ENCODE peak calls at places on chromosomes 5 and 9, in nine cellular contexts. One of them, this sample, is unnamed.

GRCh38 chr5:177351392-177352329 is at the start of gene LMAN2:
- DNase-seq in NCI-H510A: peak
- DNase-seq in ACHN: peak
- DNase-seq in brain microvascular endothelial cell: peak
- DNase-seq in T follicular helper cell: peak
- DNase-seq in T-helper 22 cell: peak
- DNase-seq in IMR-90: peak
- DNase-seq in stimulated activated CD8-positive, alpha-beta memory T cell treated with anti-CD3 and anti-CD28 coated beads, Interleukin-15, amount 100 ng/mL, for 24 hours: peak
- DNase-seq in H9: peak
- DNase-seq in this sample: peak

GRCh38 chr5:144335561-144335960 is 164.9 kb downstream of the KCTD16 start:
- DNase-seq in stimulated activated CD8-positive, alpha-beta memory T cell treated with anti-CD3 and anti-CD28 coated beads, Interleukin-15, amount 100 ng/mL, for 24 hours: no peak
- DNase-seq in H9: no peak
- DNase-seq in IMR-90: no peak
- DNase-seq in NCI-H510A: peak
- DNase-seq in T follicular helper cell: no peak
- DNase-seq in T-helper 22 cell: no peak
- DNase-seq in ACHN: no peak
- DNase-seq in brain microvascular endothelial cell: no peak
- DNase-seq in this sample: no peak

GRCh38 chr5:171493646-171494393 is 74.4 kb downstream of the FGF18 start:
- DNase-seq in T follicular helper cell: no peak
- DNase-seq in brain microvascular endothelial cell: no peak
- DNase-seq in stimulated activated CD8-positive, alpha-beta memory T cell treated with anti-CD3 and anti-CD28 coated beads, Interleukin-15, amount 100 ng/mL, for 24 hours: no peak
- DNase-seq in ACHN: no peak
- DNase-seq in H9: no peak
- DNase-seq in T-helper 22 cell: no peak
- DNase-seq in NCI-H510A: no peak
- DNase-seq in IMR-90: no peak
- DNase-seq in this sample: no peak

GRCh38 chr5:115616492-115616891 is 9.3 kb downstream of the TMED7 start:
- DNase-seq in NCI-H510A: no peak
- DNase-seq in H9: no peak
- DNase-seq in T-helper 22 cell: no peak
- DNase-seq in stimulated activated CD8-positive, alpha-beta memory T cell treated with anti-CD3 and anti-CD28 coated beads, Interleukin-15, amount 100 ng/mL, for 24 hours: no peak
- DNase-seq in T follicular helper cell: no peak
- DNase-seq in brain microvascular endothelial cell: no peak
- DNase-seq in ACHN: no peak
- DNase-seq in IMR-90: no peak
- DNase-seq in this sample: no peak

GRCh38 chr9:107158321-107158720 is 124.8 kb upstream of the RAD23B start:
- DNase-seq in ACHN: peak
- DNase-seq in T-helper 22 cell: no peak
- DNase-seq in H9: peak
- DNase-seq in IMR-90: peak
- DNase-seq in brain microvascular endothelial cell: peak
- DNase-seq in T follicular helper cell: no peak
- DNase-seq in NCI-H510A: no peak
- DNase-seq in stimulated activated CD8-positive, alpha-beta memory T cell treated with anti-CD3 and anti-CD28 coated beads, Interleukin-15, amount 100 ng/mL, for 24 hours: no peak
- DNase-seq in this sample: peak

GRCh38 chr9:93567271-93567959 is 9.0 kb upstream of the PHF2 start:
- DNase-seq in NCI-H510A: peak
- DNase-seq in H9: no peak
- DNase-seq in ACHN: no peak
- DNase-seq in T-helper 22 cell: no peak
- DNase-seq in IMR-90: no peak
- DNase-seq in brain microvascular endothelial cell: no peak
- DNase-seq in stimulated activated CD8-positive, alpha-beta memory T cell treated with anti-CD3 and anti-CD28 coated beads, Interleukin-15, amount 100 ng/mL, for 24 hours: no peak
- DNase-seq in T follicular helper cell: no peak
- DNase-seq in this sample: peak

GRCh38 chr9:79209012-79209411 is 362.8 kb upstream of the TLE4 start:
- DNase-seq in T follicular helper cell: no peak
- DNase-seq in stimulated activated CD8-positive, alpha-beta memory T cell treated with anti-CD3 and anti-CD28 coated beads, Interleukin-15, amount 100 ng/mL, for 24 hours: no peak
- DNase-seq in NCI-H510A: no peak
- DNase-seq in ACHN: no peak
- DNase-seq in H9: no peak
- DNase-seq in brain microvascular endothelial cell: no peak
- DNase-seq in IMR-90: no peak
- DNase-seq in T-helper 22 cell: no peak
- DNase-seq in this sample: no peak

GRCh38 chr5:148740966-148741742 is 85.3 kb upstream of the ADRB2 start:
- DNase-seq in H9: no peak
- DNase-seq in T follicular helper cell: no peak
- DNase-seq in IMR-90: peak
- DNase-seq in stimulated activated CD8-positive, alpha-beta memory T cell treated with anti-CD3 and anti-CD28 coated beads, Interleukin-15, amount 100 ng/mL, for 24 hours: no peak
- DNase-seq in brain microvascular endothelial cell: peak
- DNase-seq in T-helper 22 cell: no peak
- DNase-seq in NCI-H510A: no peak
- DNase-seq in ACHN: peak
- DNase-seq in this sample: peak

GRCh38 chr5:34486160-34486765 is 169.9 kb upstream of the RAI14 start:
- DNase-seq in stimulated activated CD8-positive, alpha-beta memory T cell treated with anti-CD3 and anti-CD28 coated beads, Interleukin-15, amount 100 ng/mL, for 24 hours: peak
- DNase-seq in IMR-90: peak
- DNase-seq in NCI-H510A: peak
- DNase-seq in ACHN: peak
- DNase-seq in T-helper 22 cell: no peak
- DNase-seq in brain microvascular endothelial cell: peak
- DNase-seq in H9: peak
- DNase-seq in T follicular helper cell: peak
- DNase-seq in this sample: peak

GRCh38 chr9:123473226-123473625 is 117.2 kb downstream of the CRB2 start:
- DNase-seq in H9: no peak
- DNase-seq in stimulated activated CD8-positive, alpha-beta memory T cell treated with anti-CD3 and anti-CD28 coated beads, Interleukin-15, amount 100 ng/mL, for 24 hours: no peak
- DNase-seq in brain microvascular endothelial cell: no peak
- DNase-seq in ACHN: no peak
- DNase-seq in NCI-H510A: no peak
- DNase-seq in IMR-90: no peak
- DNase-seq in T follicular helper cell: no peak
- DNase-seq in T-helper 22 cell: no peak
- DNase-seq in this sample: no peak

GRCh38 chr9:124450241-124450924 is at the start of gene ADGRD2:
- DNase-seq in IMR-90: peak
- DNase-seq in T follicular helper cell: no peak
- DNase-seq in NCI-H510A: no peak
- DNase-seq in stimulated activated CD8-positive, alpha-beta memory T cell treated with anti-CD3 and anti-CD28 coated beads, Interleukin-15, amount 100 ng/mL, for 24 hours: no peak
- DNase-seq in T-helper 22 cell: no peak
- DNase-seq in ACHN: peak
- DNase-seq in H9: peak
- DNase-seq in brain microvascular endothelial cell: peak
- DNase-seq in this sample: peak

GRCh38 chr9:37943329-37944265 is 39.7 kb upstream of the SLC25A51 start:
- DNase-seq in T-helper 22 cell: no peak
- DNase-seq in brain microvascular endothelial cell: peak
- DNase-seq in IMR-90: peak
- DNase-seq in T follicular helper cell: no peak
- DNase-seq in NCI-H510A: no peak
- DNase-seq in stimulated activated CD8-positive, alpha-beta memory T cell treated with anti-CD3 and anti-CD28 coated beads, Interleukin-15, amount 100 ng/mL, for 24 hours: no peak
- DNase-seq in H9: no peak
- DNase-seq in ACHN: peak
- DNase-seq in this sample: peak

GRCh38 chr5:142979636-142980035 is 209.5 kb downstream of the ARHGAP26 start:
- DNase-seq in NCI-H510A: no peak
- DNase-seq in T-helper 22 cell: no peak
- DNase-seq in ACHN: no peak
- DNase-seq in IMR-90: no peak
- DNase-seq in stimulated activated CD8-positive, alpha-beta memory T cell treated with anti-CD3 and anti-CD28 coated beads, Interleukin-15, amount 100 ng/mL, for 24 hours: no peak
- DNase-seq in brain microvascular endothelial cell: no peak
- DNase-seq in H9: peak
- DNase-seq in T follicular helper cell: no peak
- DNase-seq in this sample: no peak

GRCh38 chr5:13359326-13359725 is 585.2 kb downstream of the DNAH5 start:
- DNase-seq in NCI-H510A: no peak
- DNase-seq in T-helper 22 cell: no peak
- DNase-seq in ACHN: no peak
- DNase-seq in T follicular helper cell: no peak
- DNase-seq in stimulated activated CD8-positive, alpha-beta memory T cell treated with anti-CD3 and anti-CD28 coated beads, Interleukin-15, amount 100 ng/mL, for 24 hours: no peak
- DNase-seq in H9: no peak
- DNase-seq in IMR-90: peak
- DNase-seq in brain microvascular endothelial cell: peak
- DNase-seq in this sample: peak

GRCh38 chr5:123916331-123917121 is 404.5 kb downstream of the CSNK1G3 start:
- DNase-seq in T follicular helper cell: no peak
- DNase-seq in stimulated activated CD8-positive, alpha-beta memory T cell treated with anti-CD3 and anti-CD28 coated beads, Interleukin-15, amount 100 ng/mL, for 24 hours: no peak
- DNase-seq in T-helper 22 cell: no peak
- DNase-seq in NCI-H510A: no peak
- DNase-seq in ACHN: peak
- DNase-seq in IMR-90: peak
- DNase-seq in H9: no peak
- DNase-seq in brain microvascular endothelial cell: peak
- DNase-seq in this sample: peak

GRCh38 chr5:180792287-180792964 is 10.2 kb downstream of the MGAT1 start:
- DNase-seq in brain microvascular endothelial cell: no peak
- DNase-seq in NCI-H510A: no peak
- DNase-seq in stimulated activated CD8-positive, alpha-beta memory T cell treated with anti-CD3 and anti-CD28 coated beads, Interleukin-15, amount 100 ng/mL, for 24 hours: no peak
- DNase-seq in T follicular helper cell: no peak
- DNase-seq in H9: no peak
- DNase-seq in T-helper 22 cell: no peak
- DNase-seq in IMR-90: no peak
- DNase-seq in ACHN: no peak
- DNase-seq in this sample: no peak

GRCh38 chr9:124632077-124632621 is 125.0 kb upstream of the NR5A1 start:
- DNase-seq in IMR-90: peak
- DNase-seq in brain microvascular endothelial cell: no peak
- DNase-seq in T follicular helper cell: no peak
- DNase-seq in NCI-H510A: no peak
- DNase-seq in T-helper 22 cell: no peak
- DNase-seq in stimulated activated CD8-positive, alpha-beta memory T cell treated with anti-CD3 and anti-CD28 coated beads, Interleukin-15, amount 100 ng/mL, for 24 hours: no peak
- DNase-seq in ACHN: no peak
- DNase-seq in H9: no peak
- DNase-seq in this sample: peak

GRCh38 chr9:21251162-21251561 is 11.4 kb upstream of the IFNA14 start:
- DNase-seq in T follicular helper cell: no peak
- DNase-seq in stimulated activated CD8-positive, alpha-beta memory T cell treated with anti-CD3 and anti-CD28 coated beads, Interleukin-15, amount 100 ng/mL, for 24 hours: no peak
- DNase-seq in ACHN: no peak
- DNase-seq in brain microvascular endothelial cell: no peak
- DNase-seq in NCI-H510A: no peak
- DNase-seq in H9: no peak
- DNase-seq in T-helper 22 cell: no peak
- DNase-seq in IMR-90: no peak
- DNase-seq in this sample: no peak

GRCh38 chr9:34049630-34050384 is 1.1 kb upstream of the UBAP2 start:
- DNase-seq in H9: peak
- DNase-seq in T follicular helper cell: no peak
- DNase-seq in brain microvascular endothelial cell: no peak
- DNase-seq in IMR-90: no peak
- DNase-seq in ACHN: no peak
- DNase-seq in stimulated activated CD8-positive, alpha-beta memory T cell treated with anti-CD3 and anti-CD28 coated beads, Interleukin-15, amount 100 ng/mL, for 24 hours: no peak
- DNase-seq in T-helper 22 cell: no peak
- DNase-seq in NCI-H510A: no peak
- DNase-seq in this sample: no peak

GRCh38 chr9:120852240-120853018 is 9.7 kb upstream of the PSMD5 start:
- DNase-seq in brain microvascular endothelial cell: no peak
- DNase-seq in ACHN: peak
- DNase-seq in T-helper 22 cell: no peak
- DNase-seq in stimulated activated CD8-positive, alpha-beta memory T cell treated with anti-CD3 and anti-CD28 coated beads, Interleukin-15, amount 100 ng/mL, for 24 hours: no peak
- DNase-seq in NCI-H510A: no peak
- DNase-seq in T follicular helper cell: no peak
- DNase-seq in IMR-90: peak
- DNase-seq in H9: no peak
- DNase-seq in this sample: no peak

GRCh38 chr9:4137234-4137633 is 162.6 kb downstream of the GLIS3 start:
- DNase-seq in IMR-90: peak
- DNase-seq in brain microvascular endothelial cell: peak
- DNase-seq in H9: no peak
- DNase-seq in stimulated activated CD8-positive, alpha-beta memory T cell treated with anti-CD3 and anti-CD28 coated beads, Interleukin-15, amount 100 ng/mL, for 24 hours: no peak
- DNase-seq in T-helper 22 cell: no peak
- DNase-seq in NCI-H510A: no peak
- DNase-seq in T follicular helper cell: no peak
- DNase-seq in ACHN: peak
- DNase-seq in this sample: peak

GRCh38 chr5:172437445-172438303 is 16.7 kb downstream of the SH3PXD2B start:
- DNase-seq in IMR-90: peak
- DNase-seq in brain microvascular endothelial cell: peak
- DNase-seq in T follicular helper cell: no peak
- DNase-seq in ACHN: no peak
- DNase-seq in H9: no peak
- DNase-seq in stimulated activated CD8-positive, alpha-beta memory T cell treated with anti-CD3 and anti-CD28 coated beads, Interleukin-15, amount 100 ng/mL, for 24 hours: no peak
- DNase-seq in T-helper 22 cell: no peak
- DNase-seq in NCI-H510A: peak
- DNase-seq in this sample: peak

This sample was measured in cardiac fibroblast.